ENCODE peak calls at places on chromosomes 16 and 17, in four cellular contexts. I, P, X and L are unnamed samples.

GRCh38 chr17:28500712-28501379 is 5.3 kb upstream of the FOXN1 start:
- DNase-seq in P (no peak), X (no peak), I (no peak), L (no peak)

GRCh38 chr17:6231465-6231864 is 161.3 kb downstream of the WSCD1 start:
- DNase-seq in X (no peak), P (no peak), I (no peak), L (no peak)

GRCh38 chr17:27466376-27466747 is 10.1 kb downstream of the KSR1 start:
- DNase-seq in P (peak), X (no peak), I (no peak), L (no peak)

GRCh38 chr16:35598696-35599332 is 2139.4 kb downstream of the TP53TG3F start:
- DNase-seq in P (no peak), I (no peak), X (no peak), L (no peak)

GRCh38 chr16:27317738-27318398 is 4.1 kb downstream of the IL4R start:
- DNase-seq in X (no peak), I (no peak), P (no peak), L (no peak)

GRCh38 chr16:71421911-71422310 is 19.9 kb downstream of the TLE7 start:
- DNase-seq in I (peak), P (peak), X (peak), L (no peak)

GRCh38 chr17:75991396-75991795 is 9.3 kb upstream of the CDK3 start:
- DNase-seq in P (no peak), X (no peak), I (no peak), L (no peak)

GRCh38 chr16:11621920-11622651 is 35.4 kb upstream of the LITAF start:
- DNase-seq in X (no peak), P (no peak), I (no peak), L (no peak)

GRCh38 chr16:24275413-24275812 is 19.3 kb downstream of the CACNG3 start:
- DNase-seq in X (no peak), I (no peak), P (no peak), L (no peak)

GRCh38 chr16:2512920-2513404 is 790 bp upstream of the ATP6V0C start:
- DNase-seq in I (peak), P (peak), X (peak), L (no peak)

GRCh38 chr16:46620265-46621005 is 744 bp downstream of the SHCBP1 start:
- DNase-seq in X (no peak), P (no peak), I (no peak), L (no peak)

GRCh38 chr16:47461598-47462266 is 601 bp downstream of the PHKB start:
- DNase-seq in I (peak), P (no peak), X (no peak), L (peak)

GRCh38 chr17:80513892-80514291 is 30.7 kb upstream of the RPTOR start:
- DNase-seq in I (no peak), P (no peak), X (no peak), L (peak)

GRCh38 chr17:59698143-59698542 is 9.1 kb downstream of the PTRH2 start:
- DNase-seq in P (no peak), X (no peak), I (no peak), L (no peak)

DNA sequence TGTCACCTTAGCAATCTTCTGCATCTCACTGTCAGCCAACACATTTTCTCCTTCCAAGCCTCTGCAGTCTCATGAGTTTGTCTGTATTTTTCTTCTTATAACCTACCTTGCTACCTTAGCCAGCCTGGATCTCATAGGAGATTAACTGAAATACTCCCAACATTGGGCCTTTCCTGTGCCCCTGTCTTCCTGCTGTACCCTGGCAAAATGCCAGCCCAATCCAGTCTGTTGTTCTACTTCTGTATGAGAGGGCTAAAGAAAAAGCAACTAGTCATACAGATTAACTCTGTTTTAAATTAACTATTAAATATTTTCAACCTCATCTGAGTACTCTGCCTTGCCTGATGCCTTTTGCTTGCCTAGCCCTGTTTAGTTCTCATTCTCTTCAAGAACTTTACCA is 18.4 kb downstream of the GOSR1 start:
- DNase-seq in P (no peak), I (no peak), X (no peak), L (no peak)
- H3K56ac ChIP-seq in P (no peak), I (no peak), X (no peak), L (no peak)

GRCh38 chr17:82789051-82789592 is 37.3 kb downstream of the TBCD start:
- DNase-seq in I (no peak), X (no peak), P (no peak), L (no peak)
- H4K8ac ChIP-seq in I (no peak), X (no peak), P (no peak), L (no peak)

DNA sequence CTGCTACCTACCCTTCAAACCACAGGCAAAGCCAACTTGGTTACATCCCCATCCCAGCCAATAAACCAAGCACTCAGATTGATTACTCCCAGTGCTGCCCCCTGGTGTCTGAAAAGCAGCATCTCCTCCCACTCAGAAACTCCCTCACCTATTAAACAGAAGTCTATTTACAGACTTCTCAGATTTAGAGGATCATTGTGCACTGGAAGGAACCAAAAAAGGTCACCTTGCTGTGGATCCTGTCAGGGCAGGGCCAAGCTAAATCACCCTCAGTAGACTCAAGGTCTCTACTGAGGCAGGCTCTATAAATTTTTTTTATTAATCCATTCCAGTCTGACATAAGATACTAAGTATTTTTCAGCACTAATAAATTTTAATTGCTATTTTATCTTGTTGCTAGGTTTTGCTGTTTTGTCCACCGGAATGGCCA is 17.6 kb downstream of the HIGD1B start:
- DNase-seq in P (peak), I (peak), X (peak), L (peak)
- H3K56ac ChIP-seq in P (no peak), I (no peak), X (no peak), L (no peak)

GRCh38 chr17:61314368-61315078 is 85.1 kb upstream of the TBX2 start:
- DNase-seq in X (no peak), P (no peak), I (no peak), L (peak)
- H4K8ac ChIP-seq in X (no peak), P (no peak), I (no peak), L (peak)

GRCh38 chr17:4585203-4585939 is 1.0 kb downstream of the SMTNL2 start:
- DNase-seq in X (peak), P (no peak), I (no peak), L (no peak)

GRCh38 chr17:4587195-4587594 is 2.9 kb downstream of the SMTNL2 start:
- DNase-seq in X (no peak), I (no peak), P (no peak), L (no peak)

GRCh38 chr17:4587803-4588202 is 3.5 kb downstream of the SMTNL2 start:
- DNase-seq in P (no peak), X (no peak), I (peak), L (no peak)

GRCh38 chr17:4584835-4585187 is 482 bp downstream of the SMTNL2 start:
- DNase-seq in I (no peak), P (no peak), X (peak), L (no peak)

DNA sequence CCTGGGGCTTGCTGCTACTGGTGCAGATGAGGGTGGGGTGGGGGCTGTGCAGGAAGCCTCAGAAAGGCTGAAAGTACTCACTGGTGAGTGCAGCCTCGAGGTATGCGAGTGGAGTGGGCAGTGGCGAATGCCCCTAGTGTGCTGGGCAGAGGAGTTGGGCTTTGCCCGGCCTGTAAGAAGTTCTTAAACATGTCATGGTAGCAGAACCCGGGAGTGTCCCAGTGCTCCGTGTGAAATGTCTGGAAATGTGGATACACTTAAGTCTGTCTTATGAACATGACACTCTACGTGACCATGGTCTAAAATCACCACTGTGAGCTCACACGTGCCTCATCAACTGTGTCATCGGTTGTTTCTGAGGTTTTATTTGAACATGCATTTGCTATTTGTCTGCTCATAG is 1.7 kb downstream of the SMTNL2 start:
- DNase-seq in I (no peak), X (no peak), P (no peak), L (no peak)
- H3K56ac ChIP-seq in I (no peak), X (no peak), P (no peak), L (no peak)

DNA sequence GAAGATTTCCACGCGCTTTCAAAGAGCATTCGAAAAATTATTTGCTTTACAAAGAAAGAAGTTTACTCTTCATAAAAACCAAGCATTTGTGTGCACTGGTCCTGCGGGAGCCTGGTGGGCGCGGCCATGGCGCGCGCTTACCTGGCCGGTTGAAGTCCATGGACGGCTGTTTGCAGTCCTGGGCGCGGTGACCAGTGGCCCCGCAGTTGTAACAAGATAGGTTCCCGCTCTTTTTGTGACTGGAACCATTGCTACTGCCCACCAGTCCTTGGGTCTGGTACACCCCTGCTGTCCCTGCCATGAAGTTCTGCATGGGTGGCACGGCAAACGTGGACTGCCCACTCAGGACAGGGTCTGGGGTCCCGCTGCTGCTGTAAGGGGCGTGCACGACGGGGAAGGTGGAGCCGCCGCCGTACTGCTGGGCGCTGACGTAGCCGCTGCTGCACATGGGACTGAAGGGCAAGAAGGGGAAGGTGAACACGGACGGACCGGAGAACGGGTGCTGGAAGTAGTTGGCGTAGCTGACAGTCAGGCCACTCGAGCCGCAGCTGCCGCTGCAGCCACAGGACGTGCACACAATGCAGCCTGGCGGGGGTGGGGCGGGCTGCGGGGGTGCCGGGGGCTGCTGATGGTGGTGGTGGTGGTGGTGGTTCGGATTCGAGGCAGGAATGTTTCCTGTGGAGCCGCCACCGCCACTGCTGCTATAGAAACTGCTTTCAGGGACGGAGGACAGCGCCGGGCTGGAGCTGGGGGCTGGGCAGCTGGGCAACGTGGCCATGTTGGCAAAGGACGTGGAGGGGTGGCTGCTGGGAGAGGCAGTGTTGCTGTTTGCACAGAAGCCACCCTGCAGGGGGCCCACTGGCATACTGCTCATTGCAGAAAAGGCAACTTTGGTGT is 19.5 kb downstream of the MAP1LC3B start:
- DNase-seq in P (no peak), X (no peak), I (no peak), L (no peak)
- H4K8ac ChIP-seq in P (no peak), X (no peak), I (no peak), L (no peak)

GRCh38 chr16:3769942-3770341 is 52.6 kb upstream of the TRAP1 start:
- DNase-seq in X (no peak), P (no peak), I (no peak), L (no peak)

GRCh38 chr16:3764409-3764808 is 47.1 kb upstream of the TRAP1 start:
- DNase-seq in I (no peak), X (no peak), P (no peak), L (no peak)

GRCh38 chr16:3769013-3769412 is 51.7 kb upstream of the TRAP1 start:
- DNase-seq in X (no peak), P (peak), I (no peak), L (no peak)

GRCh38 chr16:3766177-3766576 is 48.9 kb upstream of the TRAP1 start:
- DNase-seq in P (no peak), X (no peak), I (no peak), L (no peak)

GRCh38 chr16:3767333-3767977 is 50.1 kb upstream of the TRAP1 start:
- DNase-seq in X (no peak), I (no peak), P (peak), L (no peak)
- H3K56ac ChIP-seq in X (no peak), I (no peak), P (no peak), L (no peak)